ENCODE peak calls at places on chromosomes 4 and X, in five cellular contexts. N, D, B, Y and V are unnamed samples.

GRCh38 chr4:151624606-151625565 is 135.9 kb downstream of the GATB start:
- DNase-seq in Y (no peak), N (no peak), D (no peak), B (no peak), V (no peak)

GRCh38 chr4:70895846-70896435 is 6.2 kb upstream of the MOB1B start:
- DNase-seq in Y (no peak), B (no peak), D (no peak), N (no peak), V (no peak)

GRCh38 chr4:72987741-72988729 is 81.5 kb downstream of the COX18 start:
- DNase-seq in B (no peak), D (no peak), N (no peak), Y (no peak), V (no peak)

GRCh38 chrX:40170830-40171512 is 73.2 kb upstream of the BCOR start:
- DNase-seq in Y (no peak), N (no peak), D (peak), B (peak), V (peak)

GRCh38 chr4:74501579-74501978 is 56.6 kb downstream of the AREG start:
- DNase-seq in D (no peak), B (no peak), Y (no peak), N (no peak), V (no peak)

GRCh38 chr4:41550308-41550707 is 12.4 kb downstream of the LIMCH1 start:
- DNase-seq in Y (no peak), D (no peak), N (no peak), B (no peak), V (no peak)

GRCh38 chr4:69531251-69531650 is 35.5 kb upstream of the UGT2B4 start:
- DNase-seq in B (no peak), D (no peak), N (no peak), Y (no peak), V (no peak)

GRCh38 chrX:23578079-23578478 is 89.2 kb upstream of the PRDX4 start:
- DNase-seq in Y (no peak), B (no peak), D (no peak), N (no peak), V (no peak)

GRCh38 chr4:143286733-143287570 is 49.7 kb upstream of the GAB1 start:
- DNase-seq in D (no peak), N (no peak), Y (no peak), B (peak), V (no peak)

GRCh38 chr4:55768291-55768690 is 51.3 kb upstream of the EXOC1L start:
- DNase-seq in Y (no peak), B (peak), D (no peak), N (peak), V (no peak)

GRCh38 chr4:2689825-2690700 is 66.1 kb downstream of the TNIP2 start:
- DNase-seq in B (no peak), Y (peak), N (no peak), D (no peak), V (no peak)

GRCh38 chrX:50691820-50692219 is 122.2 kb downstream of the SHROOM4 start:
- DNase-seq in Y (no peak), B (peak), D (no peak), N (peak), V (no peak)

GRCh38 chr4:180669637-180670036 is 1573.6 kb upstream of the TENM3 start:
- DNase-seq in N (no peak), B (no peak), Y (no peak), D (no peak), V (no peak)

DNA sequence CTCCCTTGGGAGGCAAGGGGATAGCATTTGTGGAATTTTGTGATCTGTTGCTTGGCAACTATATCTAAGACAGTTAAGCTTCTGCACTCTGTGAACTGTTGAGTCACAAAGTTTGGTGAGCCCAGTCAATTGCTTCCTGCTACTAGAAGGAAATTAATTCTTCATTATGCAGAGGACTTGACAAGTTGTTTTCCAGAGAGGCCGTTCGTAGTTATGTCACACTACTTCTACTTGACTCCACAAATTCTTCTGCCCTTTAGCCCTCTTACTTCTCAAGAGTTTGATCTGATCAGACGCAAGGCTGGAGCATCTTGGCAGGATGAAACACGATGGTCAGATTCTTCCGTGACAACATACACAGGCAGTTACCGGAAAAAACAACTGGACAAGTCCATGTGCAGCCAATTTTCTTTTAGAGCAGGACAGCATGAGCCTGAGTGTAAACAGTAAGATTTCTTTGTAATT is at the start of gene C4orf51:
- DNase-seq in Y (no peak), N (peak), D (no peak), B (no peak), V (no peak)
- TF ChIP-seq SP1 in Y (no peak), N (no peak), D (no peak), B (no peak), V (no peak)

GRCh38 chrX:107454302-107454701 is 4.8 kb downstream of the FRMPD3 start:
- DNase-seq in B (no peak), N (no peak), D (no peak), Y (no peak), V (no peak)
- TF ChIP-seq ATF2 in B (no peak), N (no peak), D (no peak), Y (no peak), V (no peak)

DNA sequence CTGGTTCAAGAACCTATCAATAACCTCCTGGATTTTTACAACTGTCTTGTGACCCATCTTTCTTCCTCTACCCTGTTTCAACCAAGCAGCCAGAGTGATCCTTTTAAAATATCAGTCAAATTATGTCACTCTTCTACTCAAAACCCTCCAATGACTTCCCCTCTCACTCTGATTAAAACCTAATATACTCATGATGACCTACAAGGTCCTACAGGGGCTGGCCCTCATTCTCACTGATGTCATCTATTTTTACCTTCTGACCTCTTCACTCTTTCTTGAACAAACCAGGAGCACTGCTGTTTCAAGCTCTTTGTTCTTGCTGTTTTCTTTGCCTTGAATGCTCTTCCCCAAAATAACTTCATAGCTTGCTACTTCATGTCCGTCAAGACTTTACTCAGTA is 48.5 kb downstream of the ARHGEF38 start:
- DNase-seq in D (no peak), B (no peak), Y (no peak), N (no peak), V (no peak)
- TF ChIP-seq USF2 in D (no peak), B (no peak), Y (no peak), N (no peak), V (no peak)

DNA sequence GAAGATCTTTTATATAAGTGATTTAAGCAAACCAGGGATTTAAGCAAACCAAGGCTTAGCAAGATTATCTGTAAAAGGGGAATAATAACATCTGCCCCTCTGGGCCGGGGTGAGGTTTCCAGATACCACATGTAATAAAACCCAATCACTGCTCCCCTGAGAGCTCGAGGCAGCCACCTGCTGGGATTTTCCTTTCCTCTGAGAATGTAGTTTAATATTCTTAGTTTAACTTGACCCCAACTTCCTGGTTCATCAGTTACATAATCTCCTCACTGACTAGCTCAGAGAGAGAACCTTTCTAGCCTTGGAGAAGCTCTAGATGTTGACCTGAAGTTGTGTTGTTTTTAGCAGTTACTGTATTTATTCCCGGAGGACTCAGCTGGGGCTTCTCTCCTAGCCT is 322.4 kb downstream of the ARHGAP10 start:
- DNase-seq in N (no peak), Y (no peak), D (no peak), B (no peak), V (no peak)
- TF ChIP-seq SP1 in N (no peak), Y (no peak), D (no peak), B (no peak), V (no peak)

GRCh38 chr4:157045507-157046127 is 30.3 kb upstream of the GLRB start:
- DNase-seq in N (peak), B (peak), Y (no peak), D (no peak), V (no peak)
- TF ChIP-seq ATF2 in N (no peak), B (no peak), Y (no peak), D (no peak), V (no peak)

DNA sequence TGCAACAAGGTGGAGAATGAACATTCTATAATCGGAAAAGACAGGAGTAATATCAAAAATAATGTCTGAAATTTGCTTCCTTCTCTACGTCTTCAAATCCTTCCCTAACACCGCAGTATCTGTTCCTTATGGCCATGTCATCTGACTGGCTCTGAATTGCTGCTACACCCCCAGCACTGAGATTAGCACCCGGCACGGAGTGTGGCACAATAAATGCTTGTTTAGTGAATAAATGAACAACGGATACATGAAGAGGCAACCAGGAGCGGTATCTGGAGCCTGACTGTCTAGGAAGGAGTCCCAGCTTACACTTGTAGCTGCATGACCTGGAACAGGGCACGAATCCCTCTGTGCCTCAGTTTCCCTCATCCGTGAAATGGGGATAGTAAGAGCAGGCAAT is 164.3 kb downstream of the AFAP1 start:
- DNase-seq in D (no peak), N (no peak), Y (no peak), B (no peak), V (no peak)
- TF ChIP-seq USF2 in D (no peak), N (no peak), Y (no peak), B (no peak), V (no peak)

DNA sequence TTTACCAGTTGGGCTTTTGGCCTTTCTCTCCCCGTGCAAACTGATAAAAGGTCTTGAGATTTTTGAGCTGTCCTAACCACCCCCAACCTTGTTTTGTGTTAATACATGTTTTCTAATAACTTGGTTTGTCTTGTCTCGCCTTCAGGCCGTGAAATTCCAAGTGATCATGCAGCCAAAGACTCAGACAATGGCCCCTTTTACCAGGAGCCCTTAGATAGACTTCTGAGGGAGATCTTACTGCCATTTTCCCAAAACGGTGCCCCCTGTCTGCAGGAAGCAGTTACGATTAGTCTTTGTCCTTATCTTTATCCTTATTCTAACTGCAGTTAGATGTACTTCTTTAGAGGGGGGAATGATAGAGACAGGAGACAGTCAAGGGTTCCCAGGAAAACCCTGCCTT is 245.3 kb upstream of the HDX start:
- DNase-seq in Y (no peak), N (no peak), D (no peak), B (no peak), V (no peak)
- TF ChIP-seq SP1 in Y (no peak), N (no peak), D (no peak), B (no peak), V (no peak)

DNA sequence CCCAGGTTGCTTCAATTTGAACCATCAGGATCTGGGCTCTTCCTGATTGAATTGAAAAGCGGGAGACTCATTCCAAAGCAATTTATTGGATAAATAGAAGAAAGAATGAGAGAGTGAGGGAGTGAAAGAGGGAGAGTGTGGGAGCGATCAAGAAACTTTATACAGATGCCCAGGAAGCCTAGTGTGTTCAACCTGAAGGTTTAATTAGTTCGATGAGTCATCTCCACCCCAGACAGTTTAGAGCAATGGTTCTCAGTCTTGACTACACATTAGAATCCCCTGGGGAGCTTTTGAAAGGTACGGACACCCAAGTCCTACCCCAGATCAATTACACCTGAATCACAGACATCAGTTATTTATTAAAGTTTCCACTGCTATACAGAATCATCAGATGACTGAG is 61.5 kb downstream of the GEMIN8 start:
- DNase-seq in B (no peak), Y (no peak), N (no peak), D (no peak), V (no peak)
- TF ChIP-seq ATF2 in B (no peak), Y (no peak), N (no peak), D (no peak), V (no peak)

GRCh38 chr4:45663495-45664148 is 460.2 kb downstream of the GABRG1 start:
- DNase-seq in D (no peak), B (no peak), N (no peak), Y (no peak), V (no peak)
- TF ChIP-seq USF2 in D (no peak), B (no peak), N (no peak), Y (no peak), V (no peak)

GRCh38 chr4:87041142-87041541 is 106.3 kb downstream of the AFF1 start:
- DNase-seq in N (no peak), B (no peak), D (no peak), Y (no peak), V (no peak)

GRCh38 chr4:87037921-87038320 is 103.1 kb downstream of the AFF1 start:
- DNase-seq in Y (no peak), B (no peak), N (no peak), D (no peak), V (no peak)

GRCh38 chr4:87035881-87036509 is 101.2 kb downstream of the AFF1 start:
- DNase-seq in Y (no peak), B (no peak), D (no peak), N (no peak), V (no peak)

GRCh38 chr4:87036713-87037112 is 101.9 kb downstream of the AFF1 start:
- DNase-seq in N (no peak), B (no peak), Y (no peak), D (no peak), V (no peak)

DNA sequence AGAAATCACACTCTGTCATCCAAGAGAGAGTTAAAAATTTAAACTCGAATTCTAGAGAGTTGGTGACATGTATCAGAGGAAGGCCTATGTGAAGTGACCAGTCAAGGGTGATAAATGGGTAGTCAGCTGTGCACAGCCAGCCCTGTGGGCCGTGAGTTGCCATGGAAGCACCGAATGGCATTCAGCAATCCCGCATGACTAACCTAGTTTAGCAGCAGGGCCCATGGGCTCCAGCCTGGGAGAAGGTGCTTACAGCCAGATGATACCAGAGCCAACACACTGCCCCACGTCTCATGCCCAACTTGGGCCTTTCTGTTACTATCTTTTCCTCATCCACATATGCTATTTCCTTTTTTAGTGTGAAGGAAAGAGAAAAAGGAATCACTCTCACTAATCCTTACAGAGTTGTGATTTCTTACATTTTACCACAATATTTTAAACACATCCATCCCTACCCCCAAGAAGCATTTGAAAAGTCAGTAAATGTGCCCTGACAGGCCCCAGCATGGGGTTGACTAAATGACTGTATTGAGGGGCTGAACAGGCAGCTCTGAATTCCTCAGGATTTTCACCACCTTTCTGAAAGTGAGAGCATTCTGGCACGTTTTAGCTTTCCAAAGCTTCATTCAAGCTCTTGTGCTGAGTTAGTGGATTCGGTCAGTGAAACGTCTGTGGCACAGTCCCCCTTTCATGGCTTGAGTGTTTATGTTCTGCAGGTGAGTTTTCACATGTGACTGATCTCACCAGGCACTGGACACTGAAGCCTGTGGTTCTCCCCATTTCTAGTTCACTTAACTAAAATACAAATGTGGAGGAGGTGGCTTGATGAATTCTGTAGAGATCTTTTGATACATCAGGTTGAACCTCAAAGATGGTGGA is 104.3 kb downstream of the AFF1 start:
- DNase-seq in B (no peak), D (peak), Y (no peak), N (no peak), V (peak)
- TF ChIP-seq SP1 in B (no peak), D (no peak), Y (no peak), N (no peak), V (no peak)